ENCODE peak calls at places on chromosomes 11 and 22, in five cellular contexts. R is neuronal stem cell; U is H9; C is NCI-H510A treated with DMSO at 0.1 percent for 48 hours; G is stimulated activated CD4-positive, alpha-beta T cell treated with anti-CD3 and anti-CD28 coated beads, TNF-alpha, amount 100 ng/mL, for 48 hours. W is an unnamed sample.

GRCh38 chr11:3644817-3645235 is at the start of gene ART1:
- DNase-seq in R (no peak), U (no peak), C (no peak), G (no peak), W (peak)

GRCh38 chr11:14980854-14981253 is 8.7 kb upstream of the CALCA start:
- DNase-seq in R (no peak), U (no peak), C (no peak), G (no peak), W (no peak)

GRCh38 chr11:77197626-77198320 is 69.7 kb downstream of the MYO7A start:
- DNase-seq in R (no peak), U (no peak), C (no peak), G (no peak), W (no peak)

GRCh38 chr11:87038235-87038960 is 664 bp downstream of the TMEM135 start:
- DNase-seq in R (no peak), U (no peak), C (no peak), G (no peak), W (peak)

GRCh38 chr11:66347425-66348276 is at the start of gene B4GAT1:
- DNase-seq in R (peak), U (peak), C (peak), G (peak), W (peak)

GRCh38 chr11:16364250-16364649 is 7.9 kb upstream of the SOX6 start:
- DNase-seq in R (no peak), U (no peak), C (no peak), G (no peak), W (no peak)

GRCh38 chr11:6655020-6655789 is 404 bp downstream of the DCHS1 start:
- DNase-seq in R (no peak), U (no peak), C (no peak), G (no peak), W (peak)

GRCh38 chr11:78344676-78345075 is 72.9 kb downstream of the GAB2 start:
- DNase-seq in R (no peak), U (no peak), C (no peak), G (no peak), W (no peak)

GRCh38 chr11:8765294-8765693 is 82.7 kb downstream of the RPL27A start:
- DNase-seq in R (no peak), U (no peak), C (no peak), G (no peak), W (peak)

GRCh38 chr11:19232910-19233503 is 7.7 kb downstream of the E2F8 start:
- DNase-seq in R (no peak), U (no peak), C (no peak), G (no peak), W (no peak)

GRCh38 chr11:20608938-20609337 is 9.5 kb downstream of the SLC6A5 start:
- DNase-seq in R (no peak), U (no peak), C (no peak), G (no peak), W (no peak)

GRCh38 chr11:44016129-44016528 is 31.7 kb upstream of the ACCSL start:
- DNase-seq in R (no peak), U (peak), C (no peak), G (no peak), W (no peak)

GRCh38 chr11:57321388-57321995 is 3.3 kb downstream of the TNKS1BP1 start:
- DNase-seq in R (no peak), U (no peak), C (peak), G (no peak), W (peak)

GRCh38 chr11:47399860-47400812 is 8.3 kb upstream of the SLC39A13 start:
- DNase-seq in R (no peak), U (peak), C (no peak), G (no peak), W (peak)

GRCh38 chr22:45975266-45976161 is 1.4 kb downstream of the WNT7B start:
- DNase-seq in R (no peak), U (no peak), C (no peak), G (no peak), W (peak)

GRCh38 chr11:20443596-20443995 is 56.1 kb downstream of the PRMT3 start:
- DNase-seq in R (no peak), U (no peak), C (no peak), G (no peak), W (peak)

GRCh38 chr22:26330971-26331625 is 98.0 kb upstream of the ASPHD2 start:
- DNase-seq in R (peak), U (peak), C (peak), G (peak), W (peak)

W was measured in DMS53.